ENCODE peak calls at places on chromosome 7, in four cellular contexts. U is neural progenitor cell, O is small intestine, F is WERI-Rb-1. M is an unnamed sample.

GRCh38 chr7:98240961-98241673 is 10.9 kb downstream of the TECPR1 start:
- DNase-seq in F (peak), O (peak), U (peak), M (no peak)

GRCh38 chr7:24597014-24597413 is 23.8 kb downstream of the PALS2 start:
- DNase-seq in U (no peak), F (no peak), O (no peak), M (no peak)

GRCh38 chr7:40889099-40889498 is 754.3 kb downstream of the SUGCT start:
- DNase-seq in O (no peak), F (no peak), U (no peak), M (no peak)

GRCh38 chr7:129665013-129665401 is 53.5 kb downstream of the NRF1 start:
- DNase-seq in F (no peak), O (no peak), U (peak), M (no peak)

GRCh38 chr7:6553460-6554044 is 2.3 kb upstream of the GRID2IP start:
- DNase-seq in F (no peak), U (no peak), O (no peak), M (no peak)

GRCh38 chr7:134562136-134562535 is 13.2 kb downstream of the AKR1B15 start:
- DNase-seq in U (no peak), O (no peak), F (no peak), M (no peak)

GRCh38 chr7:35801392-35802101 is 690 bp downstream of the SEPTIN7 start:
- DNase-seq in U (peak), F (peak), O (peak), M (peak)

GRCh38 chr7:137987011-137987334 is 14.9 kb downstream of the CREB3L2 start:
- DNase-seq in F (no peak), U (no peak), O (no peak), M (no peak)

GRCh38 chr7:127320974-127321373 is 68.2 kb upstream of the GRM8 start:
- DNase-seq in U (no peak), O (no peak), F (no peak), M (no peak)

GRCh38 chr7:127317447-127317961 is 64.8 kb upstream of the GRM8 start:
- DNase-seq in F (no peak), U (no peak), O (no peak), M (no peak)

GRCh38 chr7:127322351-127322750 is 69.6 kb upstream of the GRM8 start:
- DNase-seq in F (no peak), U (no peak), O (no peak), M (no peak)

DNA sequence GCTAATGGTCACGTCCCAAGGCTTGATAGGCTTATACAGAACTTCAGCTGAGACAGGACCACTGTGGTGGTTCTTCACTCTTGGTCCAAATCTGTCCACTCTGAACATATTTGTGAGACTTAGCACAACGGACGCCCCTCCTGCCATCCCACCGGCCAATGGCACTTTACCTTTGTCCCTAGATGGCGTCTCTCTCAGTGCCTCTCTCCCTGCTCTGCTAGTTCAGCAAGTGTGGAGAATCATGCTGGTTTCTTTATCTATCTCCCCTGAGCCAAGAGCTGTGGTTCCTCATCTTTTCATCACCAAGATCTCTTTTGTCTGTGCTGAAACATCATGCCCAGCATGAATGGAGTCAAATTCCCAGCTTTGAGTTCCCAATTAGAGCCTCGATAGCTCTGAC is 69.7 kb downstream of the ZNF800 start:
- DNase-seq in F (no peak), U (peak), O (no peak), M (no peak)
- H3K4me3 ChIP-seq in F (no peak), U (no peak), O (no peak), M (no peak)

DNA sequence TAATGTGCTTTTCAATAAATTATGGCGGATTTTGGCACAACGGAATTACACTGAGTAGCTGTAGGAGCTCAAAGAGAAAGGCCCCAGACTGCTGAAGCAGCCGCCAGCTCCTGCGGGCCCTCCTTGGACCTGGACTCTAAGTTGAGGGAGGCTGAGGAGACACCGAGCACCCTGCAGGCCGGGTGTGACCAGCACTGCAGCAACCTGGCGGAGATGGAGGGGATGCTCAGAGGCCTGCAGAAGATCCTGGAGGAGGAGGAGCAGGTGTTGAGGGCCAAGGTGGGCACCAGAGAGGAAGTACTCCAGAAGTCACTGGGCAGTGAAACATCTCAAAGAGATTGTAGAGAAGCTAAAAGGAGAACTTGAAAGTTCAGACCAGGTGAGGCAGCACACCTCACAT is 33.0 kb upstream of the POM121L12 start:
- DNase-seq in F (no peak), U (no peak), O (no peak), M (no peak)
- H3K4me3 ChIP-seq in F (no peak), U (no peak), O (no peak), M (no peak)

DNA sequence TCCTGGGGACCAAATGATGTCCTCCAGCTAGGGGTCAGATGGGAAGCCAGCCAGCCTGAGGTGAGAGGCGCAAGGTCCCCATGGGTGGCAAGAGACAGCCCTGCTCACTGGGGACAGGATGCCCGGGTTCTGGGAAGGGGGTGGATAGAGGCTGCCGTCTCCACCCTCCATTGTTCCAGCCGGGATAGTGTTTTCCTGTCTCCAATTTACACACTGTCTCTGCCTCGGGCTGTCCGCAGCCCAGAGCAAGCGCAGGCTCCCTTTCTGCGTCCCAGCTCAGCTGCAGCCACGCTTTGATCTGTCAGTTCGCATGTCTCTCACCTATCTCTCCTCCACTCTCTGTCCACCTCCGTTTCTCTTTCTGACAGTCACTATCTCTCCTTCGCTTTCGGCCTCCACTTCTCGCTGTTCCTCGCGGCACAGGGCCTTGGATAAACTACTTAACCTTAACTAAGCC is 2.1 kb downstream of the EPHB4 start:
- DNase-seq in U (peak), F (no peak), O (peak), M (no peak)
- H3K4me3 ChIP-seq in U (peak), F (no peak), O (peak), M (no peak)

GRCh38 chr7:29336851-29337627 is 142.5 kb downstream of the CHN2 start:
- DNase-seq in U (no peak), F (no peak), O (peak), M (peak)
- H3K4me3 ChIP-seq in U (no peak), F (no peak), O (no peak), M (no peak)

GRCh38 chr7:158818325-158819213 is 10.7 kb downstream of the ESYT2 start:
- DNase-seq in F (peak), U (peak), O (peak), M (peak)
- H3K4me3 ChIP-seq in F (no peak), U (no peak), O (no peak), M (peak)

DNA sequence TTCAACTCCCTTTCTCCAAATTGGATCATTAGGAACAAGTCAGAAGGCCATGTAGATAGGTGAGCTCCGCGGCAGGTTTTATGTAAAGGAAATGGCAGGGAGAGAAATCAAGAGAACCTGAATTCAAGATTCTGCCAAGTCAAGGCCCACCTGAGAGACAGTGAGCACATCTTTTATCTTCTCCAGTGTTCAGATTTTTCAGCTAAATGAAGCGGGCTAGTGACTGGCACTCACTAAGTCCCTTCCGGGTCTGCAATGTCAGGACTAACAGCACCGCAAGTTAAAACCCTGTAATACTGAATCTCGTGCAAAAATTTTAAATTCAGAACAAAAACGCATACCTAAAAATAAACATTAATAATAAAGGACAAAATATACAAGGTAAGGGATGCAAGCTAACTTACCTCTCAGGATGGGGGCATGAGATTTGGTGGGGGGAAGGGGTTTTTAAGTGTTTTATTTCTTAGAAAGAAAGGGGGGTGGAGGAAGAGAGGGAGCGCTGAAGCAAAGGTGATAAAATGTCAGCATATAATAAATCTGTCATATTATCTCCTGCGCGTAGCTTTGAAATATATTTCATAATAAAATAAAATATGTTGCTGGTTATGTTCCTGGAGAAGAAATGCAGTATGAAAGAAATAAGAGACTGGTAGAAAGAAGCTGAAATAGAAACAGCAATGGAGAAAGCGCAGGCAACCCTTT is 17.5 kb downstream of the TCAF1 start:
- DNase-seq in U (no peak), O (no peak), F (no peak), M (no peak)
- H3K4me3 ChIP-seq in U (peak), O (no peak), F (peak), M (no peak)

GRCh38 chr7:156722427-156722826 is 81.9 kb downstream of the RNF32 start:
- DNase-seq in F (no peak), O (no peak), U (no peak), M (no peak)

GRCh38 chr7:156725982-156726381 is 85.4 kb downstream of the RNF32 start:
- DNase-seq in F (no peak), O (no peak), U (no peak), M (no peak)

DNA sequence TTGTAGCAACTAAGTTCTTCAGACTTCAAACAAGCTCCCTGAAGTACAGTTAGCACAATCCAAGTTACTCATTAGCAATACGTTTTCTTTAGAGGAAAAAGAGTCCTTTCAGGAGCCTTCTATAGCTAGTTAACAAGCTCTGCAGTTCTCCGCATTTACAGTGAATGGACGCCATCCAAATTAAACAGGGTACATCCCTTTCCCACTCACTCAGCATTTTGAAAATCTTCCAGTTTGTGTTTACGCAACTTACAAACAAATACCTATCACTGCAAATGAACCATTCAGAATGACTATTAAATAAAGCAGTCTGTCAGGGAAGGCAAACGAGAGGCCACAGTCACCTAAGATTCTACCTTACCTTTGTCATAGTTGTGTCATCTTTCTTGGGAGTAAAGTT is 84.5 kb downstream of the RNF32 start:
- DNase-seq in F (no peak), O (no peak), U (peak), M (peak)
- H3K4me3 ChIP-seq in F (no peak), O (no peak), U (no peak), M (no peak)

DNA sequence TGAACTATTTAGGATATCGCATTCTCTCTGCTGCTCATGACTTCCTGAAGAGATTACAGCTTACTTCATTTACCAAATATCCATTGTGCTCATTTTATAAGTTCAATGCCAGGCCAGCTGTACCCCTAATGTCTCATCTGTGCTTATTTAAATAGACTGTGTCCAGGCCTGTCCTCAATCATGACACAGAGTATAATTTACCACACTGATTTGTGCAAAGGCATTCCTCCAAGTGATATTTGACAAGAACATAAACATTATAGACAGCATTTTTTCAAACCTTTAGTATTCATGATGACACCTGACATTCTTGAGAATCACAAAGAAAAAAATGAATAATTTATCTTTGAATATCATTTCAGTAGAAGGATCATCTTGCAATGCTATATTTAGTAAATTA is 260.1 kb upstream of the SEMA3D start:
- DNase-seq in U (no peak), O (no peak), F (no peak), M (no peak)
- H3K4me3 ChIP-seq in U (no peak), O (no peak), F (no peak), M (no peak)

DNA sequence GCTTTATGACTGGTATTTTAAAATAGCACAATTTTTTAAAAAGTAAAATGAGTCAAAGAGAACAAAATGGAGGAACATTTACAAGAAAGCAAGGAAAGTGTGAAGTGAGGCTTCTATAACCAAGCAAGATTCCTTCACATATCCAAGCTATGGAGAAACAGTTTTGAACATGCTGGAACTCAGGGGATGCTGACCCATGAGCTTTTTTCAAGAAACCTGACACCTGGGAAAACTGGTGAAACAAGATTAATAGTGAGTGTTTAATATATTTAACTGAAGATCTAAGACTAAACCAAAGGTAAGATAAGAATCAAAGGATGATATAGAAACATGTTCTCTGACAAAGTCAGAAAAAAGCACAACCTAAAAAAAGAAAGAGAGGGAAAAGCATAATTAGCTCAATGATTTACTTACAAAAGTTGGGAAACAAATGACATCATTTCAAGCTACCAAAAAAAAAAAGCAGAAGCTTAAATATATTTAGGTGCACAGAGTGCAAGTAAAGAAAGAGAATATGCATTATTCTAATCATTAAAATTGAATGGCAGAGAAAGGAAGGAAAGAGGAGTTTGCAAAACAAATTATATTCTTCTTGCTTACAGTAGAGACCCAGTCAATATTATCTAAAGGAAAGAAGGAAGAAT is 24.9 kb downstream of the C7orf25 start:
- DNase-seq in F (no peak), O (no peak), U (no peak), M (no peak)
- H3K4me3 ChIP-seq in F (no peak), O (no peak), U (peak), M (peak)

DNA sequence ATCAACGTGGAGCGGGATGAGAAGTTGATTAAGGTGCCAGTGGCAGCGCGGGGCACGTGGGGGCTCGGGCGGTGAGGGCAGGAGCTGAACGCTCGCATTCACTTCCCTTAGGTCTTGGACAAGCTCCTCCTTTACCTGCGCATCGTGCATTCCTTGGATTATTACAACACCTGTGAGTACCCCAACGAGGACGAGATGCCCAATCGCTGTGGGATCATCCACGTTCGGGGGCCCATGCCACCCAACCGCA is 2.7 kb downstream of the UFSP1 start:
- DNase-seq in O (no peak), F (no peak), U (no peak), M (no peak)
- H3K4me3 ChIP-seq in O (no peak), F (no peak), U (no peak), M (no peak)

M was measured in LNCaP clone FGC.